ENCODE peak calls at places on chromosomes 2 and 18, in ten cellular contexts. One of them, this sample, is unnamed.

GRCh38 chr18:46899274-46899948 is 17.9 kb downstream of the PIAS2 start:
- DNase-seq in LoVo: no peak
- DNase-seq in NCI-H2081: no peak
- DNase-seq in T-helper 2 cell treated with Interferon-gamma antibody and Interleukin-4, amounts not matched to agents 5 μg/mL and 100 μg/mL, for 36 hours: no peak
- DNase-seq in MCF 10A: no peak
- DNase-seq in midbrain: no peak
- DNase-seq in adipocyte: no peak
- DNase-seq in CD4-positive, alpha-beta T cell: no peak
- DNase-seq in T-helper 9 cell: no peak
- DNase-seq in activated naive CD8-positive, alpha-beta T cell treated with anti-CD3 and anti-CD28 coated beads, Interleukin-2, amount 50 U/mL, for 16 hours: no peak
- DNase-seq in this sample: no peak

GRCh38 chr2:1910562-1911256 is 166.4 kb upstream of the PXDN start:
- DNase-seq in T-helper 9 cell: no peak
- DNase-seq in activated naive CD8-positive, alpha-beta T cell treated with anti-CD3 and anti-CD28 coated beads, Interleukin-2, amount 50 U/mL, for 16 hours: no peak
- DNase-seq in MCF 10A: peak; percentile 22
- DNase-seq in adipocyte: no peak
- DNase-seq in CD4-positive, alpha-beta T cell: no peak
- DNase-seq in LoVo: no peak
- DNase-seq in midbrain: peak; percentile 68
- DNase-seq in NCI-H2081: no peak
- DNase-seq in T-helper 2 cell treated with Interferon-gamma antibody and Interleukin-4, amounts not matched to agents 5 μg/mL and 100 μg/mL, for 36 hours: no peak
- DNase-seq in this sample: no peak

GRCh38 chr2:234135750-234136221 is 85.3 kb downstream of the SPP2 start:
- DNase-seq in MCF 10A: peak; percentile 84
- DNase-seq in T-helper 9 cell: peak; percentile 10
- DNase-seq in activated naive CD8-positive, alpha-beta T cell treated with anti-CD3 and anti-CD28 coated beads, Interleukin-2, amount 50 U/mL, for 16 hours: no peak
- DNase-seq in CD4-positive, alpha-beta T cell: peak; percentile 29
- DNase-seq in T-helper 2 cell treated with Interferon-gamma antibody and Interleukin-4, amounts not matched to agents 5 μg/mL and 100 μg/mL, for 36 hours: peak; percentile 29
- DNase-seq in adipocyte: peak; percentile 84
- DNase-seq in NCI-H2081: peak; percentile 82
- DNase-seq in midbrain: peak; percentile 47
- DNase-seq in LoVo: peak; percentile 87
- DNase-seq in this sample: peak; percentile 24

GRCh38 chr2:98036349-98037000 is 40.7 kb upstream of the TMEM131 start:
- DNase-seq in midbrain: no peak
- DNase-seq in MCF 10A: no peak
- DNase-seq in LoVo: no peak
- DNase-seq in CD4-positive, alpha-beta T cell: no peak
- DNase-seq in activated naive CD8-positive, alpha-beta T cell treated with anti-CD3 and anti-CD28 coated beads, Interleukin-2, amount 50 U/mL, for 16 hours: no peak
- DNase-seq in adipocyte: no peak
- DNase-seq in T-helper 9 cell: no peak
- DNase-seq in T-helper 2 cell treated with Interferon-gamma antibody and Interleukin-4, amounts not matched to agents 5 μg/mL and 100 μg/mL, for 36 hours: no peak
- DNase-seq in NCI-H2081: no peak
- DNase-seq in this sample: no peak

GRCh38 chr2:234146087-234146826 is 95.8 kb downstream of the SPP2 start:
- DNase-seq in NCI-H2081: no peak
- DNase-seq in T-helper 9 cell: no peak
- DNase-seq in activated naive CD8-positive, alpha-beta T cell treated with anti-CD3 and anti-CD28 coated beads, Interleukin-2, amount 50 U/mL, for 16 hours: no peak
- DNase-seq in LoVo: peak; percentile 42
- DNase-seq in midbrain: no peak
- DNase-seq in T-helper 2 cell treated with Interferon-gamma antibody and Interleukin-4, amounts not matched to agents 5 μg/mL and 100 μg/mL, for 36 hours: no peak
- DNase-seq in adipocyte: peak; percentile 33
- DNase-seq in MCF 10A: peak; percentile 35
- DNase-seq in CD4-positive, alpha-beta T cell: no peak
- DNase-seq in this sample: peak; percentile 55

GRCh38 chr2:175111200-175111657 is 56.8 kb downstream of the ATF2 start:
- DNase-seq in MCF 10A: peak; percentile 57
- DNase-seq in CD4-positive, alpha-beta T cell: no peak
- DNase-seq in midbrain: peak; percentile 32
- DNase-seq in NCI-H2081: peak; percentile 44
- DNase-seq in adipocyte: peak; percentile 78
- DNase-seq in T-helper 9 cell: no peak
- DNase-seq in activated naive CD8-positive, alpha-beta T cell treated with anti-CD3 and anti-CD28 coated beads, Interleukin-2, amount 50 U/mL, for 16 hours: no peak
- DNase-seq in LoVo: peak; percentile 29
- DNase-seq in T-helper 2 cell treated with Interferon-gamma antibody and Interleukin-4, amounts not matched to agents 5 μg/mL and 100 μg/mL, for 36 hours: no peak
- DNase-seq in this sample: peak; percentile 8

GRCh38 chr18:11502368-11502767 is 107.0 kb upstream of the SLC35G4 start:
- DNase-seq in T-helper 2 cell treated with Interferon-gamma antibody and Interleukin-4, amounts not matched to agents 5 μg/mL and 100 μg/mL, for 36 hours: no peak
- DNase-seq in activated naive CD8-positive, alpha-beta T cell treated with anti-CD3 and anti-CD28 coated beads, Interleukin-2, amount 50 U/mL, for 16 hours: no peak
- DNase-seq in CD4-positive, alpha-beta T cell: no peak
- DNase-seq in T-helper 9 cell: no peak
- DNase-seq in adipocyte: peak; percentile 34
- DNase-seq in LoVo: no peak
- DNase-seq in MCF 10A: no peak
- DNase-seq in midbrain: no peak
- DNase-seq in NCI-H2081: no peak
- DNase-seq in this sample: no peak

GRCh38 chr2:183530333-183530901 is 406.2 kb downstream of the NUP35 start:
- DNase-seq in LoVo: no peak
- DNase-seq in T-helper 9 cell: no peak
- DNase-seq in MCF 10A: no peak
- DNase-seq in adipocyte: no peak
- DNase-seq in activated naive CD8-positive, alpha-beta T cell treated with anti-CD3 and anti-CD28 coated beads, Interleukin-2, amount 50 U/mL, for 16 hours: no peak
- DNase-seq in T-helper 2 cell treated with Interferon-gamma antibody and Interleukin-4, amounts not matched to agents 5 μg/mL and 100 μg/mL, for 36 hours: no peak
- DNase-seq in CD4-positive, alpha-beta T cell: no peak
- DNase-seq in midbrain: no peak
- DNase-seq in NCI-H2081: no peak
- DNase-seq in this sample: no peak

GRCh38 chr2:196959750-196960392 is 33.4 kb upstream of the PGAP1 start:
- DNase-seq in T-helper 9 cell: no peak
- DNase-seq in MCF 10A: no peak
- DNase-seq in CD4-positive, alpha-beta T cell: no peak
- DNase-seq in adipocyte: peak; percentile 57
- DNase-seq in activated naive CD8-positive, alpha-beta T cell treated with anti-CD3 and anti-CD28 coated beads, Interleukin-2, amount 50 U/mL, for 16 hours: no peak
- DNase-seq in NCI-H2081: no peak
- DNase-seq in T-helper 2 cell treated with Interferon-gamma antibody and Interleukin-4, amounts not matched to agents 5 μg/mL and 100 μg/mL, for 36 hours: no peak
- DNase-seq in LoVo: no peak
- DNase-seq in midbrain: no peak
- DNase-seq in this sample: no peak

GRCh38 chr2:85953476-85953875 is 64.7 kb upstream of the ST3GAL5 start:
- DNase-seq in MCF 10A: no peak
- DNase-seq in CD4-positive, alpha-beta T cell: no peak
- DNase-seq in activated naive CD8-positive, alpha-beta T cell treated with anti-CD3 and anti-CD28 coated beads, Interleukin-2, amount 50 U/mL, for 16 hours: no peak
- DNase-seq in T-helper 2 cell treated with Interferon-gamma antibody and Interleukin-4, amounts not matched to agents 5 μg/mL and 100 μg/mL, for 36 hours: no peak
- DNase-seq in midbrain: no peak
- DNase-seq in NCI-H2081: no peak
- DNase-seq in adipocyte: no peak
- DNase-seq in T-helper 9 cell: no peak
- DNase-seq in LoVo: no peak
- DNase-seq in this sample: no peak

GRCh38 chr2:78592547-78592946 is 433.0 kb upstream of the REG3G start:
- DNase-seq in MCF 10A: no peak
- DNase-seq in T-helper 9 cell: no peak
- DNase-seq in adipocyte: no peak
- DNase-seq in CD4-positive, alpha-beta T cell: no peak
- DNase-seq in midbrain: no peak
- DNase-seq in NCI-H2081: no peak
- DNase-seq in activated naive CD8-positive, alpha-beta T cell treated with anti-CD3 and anti-CD28 coated beads, Interleukin-2, amount 50 U/mL, for 16 hours: no peak
- DNase-seq in LoVo: no peak
- DNase-seq in T-helper 2 cell treated with Interferon-gamma antibody and Interleukin-4, amounts not matched to agents 5 μg/mL and 100 μg/mL, for 36 hours: no peak
- DNase-seq in this sample: no peak

GRCh38 chr2:197705912-197706838 is 1.0 kb downstream of the MARS2 start:
- DNase-seq in CD4-positive, alpha-beta T cell: no peak
- DNase-seq in NCI-H2081: no peak
- DNase-seq in T-helper 2 cell treated with Interferon-gamma antibody and Interleukin-4, amounts not matched to agents 5 μg/mL and 100 μg/mL, for 36 hours: no peak
- DNase-seq in adipocyte: peak; percentile 52
- DNase-seq in MCF 10A: peak; percentile 28
- DNase-seq in midbrain: no peak
- DNase-seq in LoVo: peak; percentile 5
- DNase-seq in activated naive CD8-positive, alpha-beta T cell treated with anti-CD3 and anti-CD28 coated beads, Interleukin-2, amount 50 U/mL, for 16 hours: no peak
- DNase-seq in T-helper 9 cell: peak; percentile 16
- DNase-seq in this sample: no peak

GRCh38 chr2:9813312-9814128 is 29.8 kb upstream of the TAF1B start:
- DNase-seq in T-helper 9 cell: peak; percentile 67
- DNase-seq in LoVo: peak; percentile 63
- DNase-seq in T-helper 2 cell treated with Interferon-gamma antibody and Interleukin-4, amounts not matched to agents 5 μg/mL and 100 μg/mL, for 36 hours: peak; percentile 55
- DNase-seq in midbrain: peak; percentile 70
- DNase-seq in MCF 10A: peak; percentile 74
- DNase-seq in activated naive CD8-positive, alpha-beta T cell treated with anti-CD3 and anti-CD28 coated beads, Interleukin-2, amount 50 U/mL, for 16 hours: peak; percentile 28
- DNase-seq in NCI-H2081: peak; percentile 63
- DNase-seq in adipocyte: peak; percentile 86
- DNase-seq in CD4-positive, alpha-beta T cell: peak; percentile 55
- DNase-seq in this sample: peak; percentile 10

GRCh38 chr18:47323158-47323557 is 71.7 kb upstream of the SKOR2 start:
- DNase-seq in CD4-positive, alpha-beta T cell: no peak
- DNase-seq in NCI-H2081: no peak
- DNase-seq in T-helper 9 cell: no peak
- DNase-seq in T-helper 2 cell treated with Interferon-gamma antibody and Interleukin-4, amounts not matched to agents 5 μg/mL and 100 μg/mL, for 36 hours: no peak
- DNase-seq in midbrain: no peak
- DNase-seq in adipocyte: no peak
- DNase-seq in activated naive CD8-positive, alpha-beta T cell treated with anti-CD3 and anti-CD28 coated beads, Interleukin-2, amount 50 U/mL, for 16 hours: no peak
- DNase-seq in LoVo: no peak
- DNase-seq in MCF 10A: peak; percentile 55
- DNase-seq in this sample: no peak

GRCh38 chr2:224973112-224974016 is 68.9 kb downstream of the DOCK10 start:
- DNase-seq in T-helper 2 cell treated with Interferon-gamma antibody and Interleukin-4, amounts not matched to agents 5 μg/mL and 100 μg/mL, for 36 hours: no peak
- DNase-seq in midbrain: no peak
- DNase-seq in MCF 10A: peak; percentile 34
- DNase-seq in adipocyte: peak; percentile 69
- DNase-seq in activated naive CD8-positive, alpha-beta T cell treated with anti-CD3 and anti-CD28 coated beads, Interleukin-2, amount 50 U/mL, for 16 hours: no peak
- DNase-seq in NCI-H2081: peak; percentile 28
- DNase-seq in LoVo: no peak
- DNase-seq in T-helper 9 cell: no peak
- DNase-seq in CD4-positive, alpha-beta T cell: no peak
- DNase-seq in this sample: no peak

GRCh38 chr2:222693837-222694236 is 22.4 kb downstream of the MOGAT1 start:
- DNase-seq in T-helper 9 cell: no peak
- DNase-seq in T-helper 2 cell treated with Interferon-gamma antibody and Interleukin-4, amounts not matched to agents 5 μg/mL and 100 μg/mL, for 36 hours: no peak
- DNase-seq in MCF 10A: peak; percentile 51
- DNase-seq in NCI-H2081: no peak
- DNase-seq in activated naive CD8-positive, alpha-beta T cell treated with anti-CD3 and anti-CD28 coated beads, Interleukin-2, amount 50 U/mL, for 16 hours: no peak
- DNase-seq in CD4-positive, alpha-beta T cell: no peak
- DNase-seq in LoVo: no peak
- DNase-seq in midbrain: no peak
- DNase-seq in adipocyte: no peak
- DNase-seq in this sample: no peak

This sample was measured in pulmonary artery endothelial cell.